ENCODE peak calls at places on chromosome 12, in five cellular contexts. B is foreskin fibroblast, G is A549, L is osteocyte, F is upper lobe of right lung. C is an unnamed sample.

GRCh38 chr12:81992461-81992860 is 233.3 kb upstream of the PPFIA2 start:
- DNase-seq in B (no peak), G (peak), L (no peak), F (no peak), C (no peak)

GRCh38 chr12:81617915-81618314 is 141.2 kb downstream of the PPFIA2 start:
- DNase-seq in B (no peak), G (no peak), L (no peak), F (no peak), C (no peak)

GRCh38 chr12:58405363-58405762 is 464.0 kb downstream of the ATP23 start:
- DNase-seq in B (no peak), G (no peak), L (no peak), F (no peak), C (no peak)

GRCh38 chr12:106097011-106097410 is 41.7 kb downstream of the NUAK1 start:
- DNase-seq in B (no peak), G (no peak), L (no peak), F (no peak), C (no peak)

GRCh38 chr12:30622509-30622908 is 73.2 kb downstream of the IPO8 start:
- DNase-seq in B (peak), G (peak), L (no peak), F (no peak), C (no peak)

GRCh38 chr12:121983546-121984205 is 38.0 kb upstream of the BCL7A start:
- DNase-seq in B (no peak), G (no peak), L (no peak), F (no peak), C (no peak)

GRCh38 chr12:1594045-1594294 is 411 bp downstream of the FBXL14 start:
- DNase-seq in B (peak), G (peak), L (no peak), F (peak), C (no peak)

GRCh38 chr12:22518998-22519397 is 25.3 kb downstream of the C2CD5 start:
- DNase-seq in B (no peak), G (no peak), L (no peak), F (no peak), C (no peak)

GRCh38 chr12:124474709-124475108 is 92.7 kb downstream of the NCOR2 start:
- DNase-seq in B (no peak), G (no peak), L (no peak), F (no peak), C (no peak)

GRCh38 chr12:76037130-76038105 is 5.8 kb upstream of the PHLDA1 start:
- DNase-seq in B (peak), G (peak), L (no peak), F (no peak), C (no peak)

GRCh38 chr12:89882051-89882450 is 173.4 kb upstream of the ATP2B1 start:
- DNase-seq in B (peak), G (no peak), L (no peak), F (no peak), C (no peak)

GRCh38 chr12:60475825-60476224 is 880.0 kb downstream of the SLC16A7 start:
- DNase-seq in B (no peak), G (no peak), L (no peak), F (no peak), C (no peak)

GRCh38 chr12:65891219-65891618 is 66.9 kb downstream of the HMGA2 start:
- DNase-seq in B (peak), G (no peak), L (no peak), F (no peak), C (no peak)

GRCh38 chr12:57637364-57637763 is 4.4 kb upstream of the B4GALNT1 start:
- DNase-seq in B (no peak), G (peak), L (no peak), F (no peak), C (no peak)

GRCh38 chr12:89040146-89040964 is 311.9 kb downstream of the DUSP6 start:
- DNase-seq in B (no peak), G (no peak), L (peak), F (no peak), C (no peak)

GRCh38 chr12:107547421-107547820 is 138.2 kb upstream of the PWP1 start:
- DNase-seq in B (no peak), G (no peak), L (no peak), F (no peak), C (no peak)

GRCh38 chr12:56629459-56630179 is 507 bp downstream of the BAZ2A start:
- DNase-seq in B (peak), G (peak), L (no peak), F (peak), C (no peak)

GRCh38 chr12:106956048-106956935 is 585 bp downstream of the TMEM263 start:
- DNase-seq in B (peak), G (peak), L (peak), F (peak), C (no peak)

GRCh38 chr12:63918788-63919300 is 74.3 kb downstream of the SRGAP1 start:
- DNase-seq in B (peak), G (peak), L (no peak), F (no peak), C (no peak)

GRCh38 chr12:3207858-3208257 is 130.7 kb downstream of the TSPAN9 start:
- DNase-seq in B (no peak), G (peak), L (no peak), F (no peak), C (no peak)

GRCh38 chr12:90630006-90630405 is 325.0 kb downstream of the CCER1 start:
- DNase-seq in B (peak), G (no peak), L (no peak), F (no peak), C (no peak)

GRCh38 chr12:96872946-96873345 is 34.1 kb upstream of the NEDD1 start:
- DNase-seq in B (no peak), G (no peak), L (no peak), F (no peak), C (no peak)

GRCh38 chr12:107654866-107655265 is 30.7 kb upstream of the PWP1 start:
- DNase-seq in B (no peak), G (no peak), L (no peak), F (no peak), C (no peak)

GRCh38 chr12:27085654-27086053 is 3.3 kb upstream of the C12orf71 start:
- DNase-seq in B (no peak), G (no peak), L (no peak), F (no peak), C (no peak)

GRCh38 chr12:5280091-5280490 is 151.8 kb upstream of the NTF3 start:
- DNase-seq in B (no peak), G (no peak), L (no peak), F (no peak), C (no peak)

GRCh38 chr12:105672576-105672975 is 342.1 kb downstream of the C12orf75 start:
- DNase-seq in B (no peak), G (no peak), L (no peak), F (peak), C (no peak)

DNA sequence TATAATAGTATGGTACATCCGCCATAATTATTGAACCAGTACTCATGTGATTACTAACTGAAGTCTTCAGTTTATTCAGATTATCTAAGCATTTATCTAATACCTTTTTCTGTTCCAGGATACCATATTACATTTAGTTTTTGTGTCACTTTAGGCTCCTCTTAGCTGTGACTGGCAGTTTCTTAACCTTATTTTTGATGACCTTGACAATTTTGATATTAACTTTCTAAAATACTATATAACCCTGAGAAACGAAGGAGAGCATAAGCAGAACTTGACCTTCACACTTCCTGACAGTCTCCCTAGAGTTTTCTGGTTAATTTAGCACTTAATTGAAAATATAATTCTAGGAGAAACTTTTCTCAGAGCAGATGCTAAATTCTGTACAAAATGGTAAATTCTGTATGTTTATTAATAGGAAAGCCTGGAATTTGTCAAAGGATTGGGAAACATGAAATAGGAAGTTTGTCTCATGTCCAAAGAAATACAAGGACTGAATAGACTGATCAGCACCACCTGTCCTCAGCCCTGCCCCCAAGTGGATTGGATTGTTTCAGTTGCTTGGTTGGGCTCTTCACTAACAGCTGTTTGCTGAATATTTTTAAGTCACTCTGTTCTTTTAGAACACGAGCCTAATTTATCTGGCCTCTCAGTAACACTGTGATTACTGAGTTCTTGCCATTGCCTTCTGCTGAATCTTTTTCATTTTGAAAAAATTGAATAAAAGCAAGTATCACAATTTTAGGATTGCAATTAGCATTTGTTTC is 6.0 kb downstream of the BICDL1 start:
- DNase-seq in B (no peak), G (no peak), L (no peak), F (no peak), C (no peak)
- TF ChIP-seq CTCF in B (no peak), G (no peak), L (no peak), F (no peak), C (no peak)

DNA sequence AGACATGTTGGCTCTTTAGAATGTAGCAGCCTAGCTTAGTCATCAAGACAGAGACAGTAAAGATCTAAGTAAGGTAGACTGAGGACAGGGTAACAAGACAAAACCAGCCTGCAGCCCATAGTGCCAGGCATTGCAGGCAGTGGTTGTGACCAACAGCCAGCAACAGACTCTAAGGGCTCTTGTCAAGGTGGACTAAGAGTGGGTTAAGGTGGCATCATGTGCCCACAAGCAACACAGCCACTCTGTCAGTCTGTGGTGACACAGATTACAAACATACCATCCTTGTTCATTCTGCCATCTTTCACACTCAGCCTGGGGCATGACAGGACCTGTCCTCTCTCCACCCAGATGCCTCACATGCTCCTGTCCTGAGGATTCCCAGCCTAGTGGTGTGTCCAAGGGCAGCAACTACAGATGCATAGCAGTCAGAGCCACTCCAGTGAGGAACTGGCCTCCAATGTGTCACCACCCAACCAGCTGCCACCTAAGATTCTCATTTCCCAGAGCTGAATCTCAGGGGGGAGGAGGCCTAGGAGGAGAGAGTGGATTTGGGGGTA is 28.3 kb downstream of the VDR start:
- DNase-seq in B (peak), G (no peak), L (no peak), F (no peak), C (no peak)
- TF ChIP-seq CTCF in B (no peak), G (no peak), L (no peak), F (no peak), C (no peak)

DNA sequence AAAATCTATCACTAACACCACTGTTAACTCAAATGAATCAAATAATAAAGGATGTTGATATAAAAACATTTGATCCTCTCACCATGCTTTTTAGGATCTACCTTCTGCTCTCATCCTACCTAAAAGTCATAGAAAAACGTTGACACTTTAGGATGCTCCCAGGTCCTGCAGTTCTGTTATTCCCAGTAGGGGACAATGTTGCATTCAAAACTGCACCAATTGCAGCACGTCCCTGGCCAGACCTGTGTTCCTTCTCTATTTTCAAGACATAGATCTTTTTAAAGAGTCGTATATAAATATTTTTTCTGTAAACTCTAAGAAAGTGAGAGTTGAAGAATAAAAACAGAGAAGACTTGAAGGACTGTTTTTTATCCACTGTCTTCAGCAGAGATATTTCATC is 8.8 kb downstream of the AICDA start:
- DNase-seq in B (no peak), G (peak), L (no peak), F (no peak), C (no peak)
- TF ChIP-seq CTCF in B (no peak), G (peak), L (no peak), F (no peak), C (peak)

GRCh38 chr12:115455268-115455681 is 771.3 kb upstream of the TBX3 start:
- DNase-seq in B (no peak), G (no peak), L (no peak), F (no peak), C (no peak)

GRCh38 chr12:115457798-115458197 is 773.8 kb upstream of the TBX3 start:
- DNase-seq in B (no peak), G (no peak), L (no peak), F (no peak), C (no peak)

GRCh38 chr12:115452751-115453281 is 768.8 kb upstream of the TBX3 start:
- DNase-seq in B (no peak), G (no peak), L (no peak), F (no peak), C (no peak)

GRCh38 chr12:115461401-115461800 is 777.4 kb upstream of the TBX3 start:
- DNase-seq in B (no peak), G (no peak), L (no peak), F (no peak), C (no peak)

GRCh38 chr12:115456946-115457689 is 773.1 kb upstream of the TBX3 start:
- DNase-seq in B (no peak), G (peak), L (no peak), F (no peak), C (no peak)
- TF ChIP-seq CTCF in B (no peak), G (peak), L (no peak), F (no peak), C (peak)

DNA sequence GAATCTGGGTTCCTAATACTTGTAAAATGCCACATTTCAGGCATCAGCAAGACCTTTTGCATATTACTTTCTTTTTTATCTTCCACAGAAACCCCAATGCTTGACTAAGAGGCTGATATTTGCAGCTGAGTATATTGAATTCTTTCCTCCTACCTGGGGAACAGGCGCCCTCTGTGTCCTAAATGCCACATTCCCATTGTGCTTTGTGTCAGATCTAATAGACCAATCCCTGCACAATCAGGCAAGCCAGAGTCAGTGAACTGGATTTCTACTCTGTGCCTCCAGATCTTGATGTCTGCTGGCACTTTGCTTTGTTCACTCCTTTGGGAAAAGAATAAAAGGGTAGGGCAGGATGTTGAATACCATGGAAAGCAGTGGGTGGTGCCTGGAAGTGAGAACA is 22.4 kb upstream of the TAS2R42 start:
- DNase-seq in B (no peak), G (no peak), L (no peak), F (no peak), C (no peak)
- TF ChIP-seq CTCF in B (no peak), G (no peak), L (no peak), F (no peak), C (no peak)

GRCh38 chr12:111033281-111034147 is 113.1 kb upstream of the MYL2 start:
- DNase-seq in B (no peak), G (no peak), L (no peak), F (no peak), C (no peak)
- TF ChIP-seq CTCF in B (no peak), G (peak), L (peak), F (peak), C (peak)

GRCh38 chr12:47795814-47796411 is 22.9 kb downstream of the SLC48A1 start:
- DNase-seq in B (no peak), G (no peak), L (no peak), F (no peak), C (no peak)

GRCh38 chr12:47795121-47795813 is 22.2 kb downstream of the SLC48A1 start:
- DNase-seq in B (no peak), G (no peak), L (no peak), F (no peak), C (no peak)

GRCh38 chr12:47798481-47798948 is 21.2 kb downstream of the HDAC7 start:
- DNase-seq in B (no peak), G (no peak), L (no peak), F (no peak), C (no peak)

GRCh38 chr12:47799357-47799955 is 20.2 kb downstream of the HDAC7 start:
- DNase-seq in B (no peak), G (no peak), L (no peak), F (no peak), C (no peak)

GRCh38 chr12:47797432-47797831 is 22.3 kb downstream of the HDAC7 start:
- DNase-seq in B (no peak), G (peak), L (no peak), F (no peak), C (no peak)
- TF ChIP-seq CTCF in B (no peak), G (peak), L (peak), F (no peak), C (peak)